ENCODE peak calls at places on chromosomes 16 and 17, in nine cellular contexts. One of them, this sample, is unnamed.

GRCh38 chr16:19613834-19614233 is 58.3 kb downstream of the VPS35L start:
- DNase-seq in fibroblast of the conjunctiva: no peak
- DNase-seq in stimulated activated CD4-positive, alpha-beta T cell treated with anti-CD3 and anti-CD28 coated beads, TNF-alpha, amount 100 ng/mL, for 48 hours: no peak
- DNase-seq in A673: no peak
- DNase-seq in HT1080: no peak
- DNase-seq in A549: no peak
- DNase-seq in progenitor cell of endocrine pancreas: no peak
- DNase-seq in AG09309: no peak
- DNase-seq in GM03348: no peak
- DNase-seq in this sample: no peak

GRCh38 chr16:89199241-89200123 is 855 bp downstream of the SLC22A31 start:
- DNase-seq in fibroblast of the conjunctiva: no peak
- DNase-seq in stimulated activated CD4-positive, alpha-beta T cell treated with anti-CD3 and anti-CD28 coated beads, TNF-alpha, amount 100 ng/mL, for 48 hours: no peak
- DNase-seq in A673: no peak
- DNase-seq in HT1080: no peak
- DNase-seq in A549: no peak
- DNase-seq in progenitor cell of endocrine pancreas: no peak
- DNase-seq in AG09309: no peak
- DNase-seq in GM03348: no peak
- DNase-seq in this sample: no peak

GRCh38 chr16:76653390-76654026 is 376.3 kb downstream of the CNTNAP4 start:
- DNase-seq in fibroblast of the conjunctiva: peak
- DNase-seq in stimulated activated CD4-positive, alpha-beta T cell treated with anti-CD3 and anti-CD28 coated beads, TNF-alpha, amount 100 ng/mL, for 48 hours: no peak
- DNase-seq in A673: peak
- DNase-seq in HT1080: peak
- DNase-seq in A549: peak
- DNase-seq in progenitor cell of endocrine pancreas: no peak
- DNase-seq in AG09309: no peak
- DNase-seq in GM03348: no peak
- DNase-seq in this sample: no peak

GRCh38 chr17:68718465-68718864 is 117.3 kb upstream of the FAM20A start:
- DNase-seq in fibroblast of the conjunctiva: no peak
- DNase-seq in stimulated activated CD4-positive, alpha-beta T cell treated with anti-CD3 and anti-CD28 coated beads, TNF-alpha, amount 100 ng/mL, for 48 hours: no peak
- DNase-seq in A673: no peak
- DNase-seq in HT1080: no peak
- DNase-seq in A549: no peak
- DNase-seq in progenitor cell of endocrine pancreas: no peak
- DNase-seq in AG09309: no peak
- DNase-seq in GM03348: no peak
- DNase-seq in this sample: no peak

GRCh38 chr16:79299154-79299799 is 301.3 kb downstream of the MAF start:
- DNase-seq in fibroblast of the conjunctiva: no peak
- DNase-seq in stimulated activated CD4-positive, alpha-beta T cell treated with anti-CD3 and anti-CD28 coated beads, TNF-alpha, amount 100 ng/mL, for 48 hours: no peak
- DNase-seq in A673: no peak
- DNase-seq in HT1080: no peak
- DNase-seq in A549: no peak
- DNase-seq in progenitor cell of endocrine pancreas: no peak
- DNase-seq in AG09309: no peak
- DNase-seq in GM03348: no peak
- DNase-seq in this sample: no peak

GRCh38 chr16:88893127-88893968 is 26.9 kb upstream of the PABPN1L start:
- DNase-seq in fibroblast of the conjunctiva: no peak
- DNase-seq in stimulated activated CD4-positive, alpha-beta T cell treated with anti-CD3 and anti-CD28 coated beads, TNF-alpha, amount 100 ng/mL, for 48 hours: no peak
- DNase-seq in A673: no peak
- DNase-seq in HT1080: no peak
- DNase-seq in A549: no peak
- DNase-seq in progenitor cell of endocrine pancreas: no peak
- DNase-seq in AG09309: no peak
- DNase-seq in GM03348: no peak
- DNase-seq in this sample: no peak

GRCh38 chr16:4746991-4747574 is 12.7 kb downstream of the DNAAF8 start:
- DNase-seq in fibroblast of the conjunctiva: peak
- DNase-seq in stimulated activated CD4-positive, alpha-beta T cell treated with anti-CD3 and anti-CD28 coated beads, TNF-alpha, amount 100 ng/mL, for 48 hours: no peak
- DNase-seq in A673: no peak
- DNase-seq in HT1080: no peak
- DNase-seq in A549: no peak
- DNase-seq in progenitor cell of endocrine pancreas: no peak
- DNase-seq in AG09309: no peak
- DNase-seq in GM03348: peak
- DNase-seq in this sample: no peak

GRCh38 chr16:17251496-17251895 is 219.3 kb downstream of the XYLT1 start:
- DNase-seq in fibroblast of the conjunctiva: no peak
- DNase-seq in stimulated activated CD4-positive, alpha-beta T cell treated with anti-CD3 and anti-CD28 coated beads, TNF-alpha, amount 100 ng/mL, for 48 hours: no peak
- DNase-seq in A673: no peak
- DNase-seq in HT1080: no peak
- DNase-seq in A549: no peak
- DNase-seq in progenitor cell of endocrine pancreas: no peak
- DNase-seq in AG09309: no peak
- DNase-seq in GM03348: no peak
- DNase-seq in this sample: no peak

GRCh38 chr17:62780273-62780672 is 27.8 kb downstream of the MARCHF10 start:
- DNase-seq in fibroblast of the conjunctiva: no peak
- DNase-seq in stimulated activated CD4-positive, alpha-beta T cell treated with anti-CD3 and anti-CD28 coated beads, TNF-alpha, amount 100 ng/mL, for 48 hours: no peak
- DNase-seq in A673: no peak
- DNase-seq in HT1080: no peak
- DNase-seq in A549: no peak
- DNase-seq in progenitor cell of endocrine pancreas: no peak
- DNase-seq in AG09309: no peak
- DNase-seq in GM03348: no peak
- DNase-seq in this sample: no peak

GRCh38 chr17:73747221-73748002 is 103.2 kb upstream of the SDK2 start:
- DNase-seq in fibroblast of the conjunctiva: no peak
- DNase-seq in stimulated activated CD4-positive, alpha-beta T cell treated with anti-CD3 and anti-CD28 coated beads, TNF-alpha, amount 100 ng/mL, for 48 hours: no peak
- DNase-seq in A673: no peak
- DNase-seq in HT1080: no peak
- DNase-seq in A549: no peak
- DNase-seq in progenitor cell of endocrine pancreas: no peak
- DNase-seq in AG09309: no peak
- DNase-seq in GM03348: no peak
- DNase-seq in this sample: no peak